ENCODE peak calls at places on chromosome 4, in eight cellular contexts. Z is upper lobe of left lung, K is body of pancreas, C is Peyer's patch, S is esophagus muscularis mucosa, D is uterus, B is thyroid gland, L is adrenal gland. I is an unnamed sample.
A peak's percentile ranks its signal among the peaks of the same experiment; 100 is the strongest.

GRCh38 chr4:99506781-99507180 is 4.0 kb upstream of the C4orf17 start:
- DNase-seq in B (no peak), L (no peak), C (no peak), D (no peak), S (no peak), Z (no peak), K (no peak), I (no peak)

GRCh38 chr4:15659768-15660394 is 4.7 kb upstream of the FBXL5 start:
- DNase-seq in S (no peak), C (no peak), Z (peak; percentile 53), K (no peak), D (no peak), B (no peak), L (peak; percentile 44), I (no peak)

GRCh38 chr4:127624176-127624575 is 8.6 kb upstream of the INTU start:
- DNase-seq in K (no peak), Z (no peak), L (no peak), C (no peak), S (no peak), D (no peak), B (no peak), I (no peak)

GRCh38 chr4:138175337-138175794 is 66.8 kb downstream of the SLC7A11 start:
- DNase-seq in K (peak; percentile 67), D (no peak), L (no peak), C (no peak), B (peak; percentile 50), S (no peak), Z (no peak), I (no peak)

GRCh38 chr4:186144180-186144579 is 39.7 kb downstream of the FAM149A start:
- DNase-seq in D (peak; percentile 40), S (no peak), L (peak; percentile 46), C (no peak), B (peak; percentile 28), Z (no peak), K (peak; percentile 43), I (no peak)

GRCh38 chr4:673349-674091 is 556 bp downstream of the ATP5ME start:
- DNase-seq in C (no peak), D (no peak), B (peak; percentile 34), K (no peak), S (no peak), Z (no peak), L (peak; percentile 63), I (no peak)

GRCh38 chr4:129131343-129131742 is 35.4 kb downstream of the C4orf33 start:
- DNase-seq in S (no peak), B (no peak), L (no peak), Z (no peak), K (no peak), D (no peak), C (no peak), I (no peak)

GRCh38 chr4:186151499-186151898 is 39.9 kb upstream of the CYP4V2 start:
- DNase-seq in D (no peak), C (no peak), B (no peak), S (no peak), Z (no peak), K (no peak), L (no peak), I (no peak)

GRCh38 chr4:7660640-7661039 is 225.9 kb upstream of the PSAPL1 start:
- DNase-seq in B (no peak), S (no peak), D (no peak), L (no peak), Z (no peak), K (no peak), C (no peak), I (no peak)

GRCh38 chr4:64682946-64683345 is 273.7 kb upstream of the TECRL start:
- DNase-seq in Z (no peak), L (no peak), C (no peak), D (no peak), S (no peak), B (no peak), K (no peak), I (no peak)

GRCh38 chr4:143399113-143399949 is 62.7 kb downstream of the GAB1 start:
- DNase-seq in C (no peak), B (no peak), L (no peak), D (no peak), S (no peak), K (no peak), Z (no peak), I (no peak)

GRCh38 chr4:73308286-73308685 is 49.7 kb upstream of the ANKRD17 start:
- DNase-seq in C (no peak), L (no peak), Z (no peak), D (no peak), S (no peak), K (no peak), B (no peak), I (no peak)

GRCh38 chr4:31104033-31104432 is 383.9 kb downstream of the PCDH7 start:
- DNase-seq in Z (no peak), L (no peak), C (no peak), B (no peak), D (no peak), K (no peak), S (no peak), I (no peak)

GRCh38 chr4:31104596-31104995 is 384.4 kb downstream of the PCDH7 start:
- DNase-seq in B (no peak), K (peak; percentile 49), L (no peak), D (no peak), C (no peak), S (no peak), Z (no peak), I (no peak)

GRCh38 chr4:31106419-31106818 is 386.2 kb downstream of the PCDH7 start:
- DNase-seq in Z (no peak), D (no peak), K (no peak), C (no peak), L (no peak), B (no peak), S (no peak), I (no peak)

GRCh38 chr4:31108762-31109161 is 388.6 kb downstream of the PCDH7 start:
- DNase-seq in Z (no peak), B (no peak), S (no peak), D (no peak), C (no peak), K (no peak), L (no peak), I (no peak)

DNA sequence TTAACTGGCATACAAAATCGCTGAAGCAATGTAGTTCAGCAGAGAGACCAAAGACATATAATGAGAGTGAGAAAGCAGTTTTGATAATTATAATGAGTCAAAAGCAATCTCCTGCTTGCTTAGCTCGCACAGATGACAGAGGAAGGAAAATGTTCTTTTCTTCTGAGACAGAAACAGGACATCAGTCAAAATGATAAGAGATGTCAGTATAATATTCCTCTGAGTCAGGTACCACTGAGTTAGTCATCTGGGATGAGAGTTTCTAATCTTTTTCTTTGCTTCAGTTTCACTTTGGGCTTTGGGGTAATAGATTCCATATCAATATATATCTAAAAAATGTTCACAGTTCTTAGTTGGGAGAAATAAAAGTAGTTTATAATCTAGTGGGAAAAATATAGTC is 387.2 kb downstream of the PCDH7 start:
- DNase-seq in L (no peak), S (no peak), Z (no peak), D (no peak), K (no peak), C (no peak), B (no peak), I (no peak)
- TF ChIP-seq POLR2A in L (no peak), S (no peak), Z (no peak), D (no peak), K (no peak), C (no peak), B (no peak), I (no peak)

GRCh38 chr4:184808719-184809062 is 17.1 kb downstream of the ACSL1 start:
- DNase-seq in Z (no peak), C (no peak), D (no peak), K (no peak), B (no peak), L (no peak), S (no peak), I (no peak)

GRCh38 chr4:184812181-184812542 is 13.6 kb downstream of the ACSL1 start:
- DNase-seq in S (no peak), K (no peak), L (no peak), B (no peak), C (no peak), Z (no peak), D (no peak), I (no peak)

GRCh38 chr4:184811484-184812180 is 14.1 kb downstream of the ACSL1 start:
- DNase-seq in L (no peak), Z (peak; percentile 80), K (no peak), S (no peak), B (no peak), C (no peak), D (peak; percentile 52), I (no peak)

GRCh38 chr4:184812651-184813181 is 13.1 kb downstream of the ACSL1 start:
- DNase-seq in B (no peak), S (no peak), D (no peak), Z (no peak), K (no peak), C (no peak), L (no peak), I (no peak)

DNA sequence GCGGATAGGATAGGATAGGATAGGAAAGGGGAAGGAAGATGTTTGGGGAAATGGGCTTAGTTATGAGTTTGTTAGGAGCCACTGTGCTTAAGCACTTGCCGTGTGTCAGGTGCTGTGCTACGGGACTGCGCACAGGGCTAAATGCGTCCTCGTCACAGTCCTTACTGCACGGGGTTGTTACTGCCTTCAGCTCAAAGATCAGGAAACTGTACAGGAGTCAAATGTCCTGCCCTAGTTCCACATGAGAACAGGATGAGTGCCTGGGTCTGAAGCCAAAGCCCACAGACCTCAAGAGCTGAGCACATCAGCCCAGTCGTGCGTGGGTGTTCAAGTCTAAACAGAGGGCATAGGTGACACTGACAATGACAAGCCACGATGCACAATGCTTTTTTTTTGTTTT is 15.0 kb downstream of the ACSL1 start:
- DNase-seq in K (no peak), C (no peak), S (no peak), D (no peak), L (no peak), B (peak; percentile 40), Z (peak; percentile 60), I (peak; percentile 93)
- TF ChIP-seq POLR2A in K (peak; percentile 13), C (no peak), S (no peak), D (no peak), L (no peak), B (no peak), Z (no peak), I (no peak)

GRCh38 chr4:123659759-123660158 is 263.2 kb downstream of the SPRY1 start:
- DNase-seq in L (no peak), Z (no peak), C (no peak), D (no peak), K (no peak), S (no peak), B (no peak), I (no peak)
- TF ChIP-seq POLR2A in L (no peak), Z (no peak), C (no peak), D (no peak), K (no peak), S (no peak), B (no peak), I (no peak)

DNA sequence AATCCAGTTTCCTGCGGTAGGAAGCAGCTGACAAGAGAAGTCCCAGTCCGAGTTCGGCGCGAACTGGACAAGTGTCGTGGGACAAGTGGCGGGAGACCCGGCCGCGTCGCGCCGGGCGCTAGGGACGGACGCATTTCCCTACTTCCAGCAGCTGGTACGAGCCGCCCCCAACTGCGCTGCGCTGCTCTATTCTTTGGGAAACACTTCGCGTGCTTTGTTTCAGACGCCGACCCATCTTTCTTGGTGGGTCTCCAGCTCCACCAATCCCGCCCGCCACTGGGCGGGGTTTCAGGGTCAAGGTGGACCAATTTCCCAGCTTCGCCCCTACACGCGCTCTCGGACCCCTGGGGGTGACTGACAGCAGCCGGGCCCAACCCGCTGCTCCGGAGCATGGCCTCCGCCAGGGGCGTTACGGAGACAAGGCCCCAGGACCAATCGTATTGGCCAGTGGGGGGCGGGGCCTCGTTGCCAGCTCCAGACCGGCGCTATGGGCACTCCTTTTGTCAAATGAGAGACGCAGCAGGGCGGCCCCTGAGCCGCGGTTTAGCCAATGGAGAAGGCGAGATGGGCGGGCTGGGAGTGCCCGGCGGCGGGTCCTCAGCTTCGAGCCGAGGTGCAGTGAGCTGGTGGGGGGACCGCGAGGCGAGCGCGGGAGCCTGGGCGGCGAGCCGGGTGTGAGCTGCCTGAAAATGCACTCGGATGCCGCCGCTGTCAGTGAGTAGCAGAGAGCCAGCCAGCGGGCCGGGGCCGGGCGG is at the start of gene DCUN1D4:
- DNase-seq in L (peak; percentile 100), B (peak; percentile 100), S (peak; percentile 100), K (peak; percentile 100), Z (peak; percentile 100), D (peak; percentile 100), C (peak; percentile 99), I (peak; percentile 100)
- TF ChIP-seq POLR2A in L (peak; percentile 84), B (peak; percentile 83), S (peak; percentile 69), K (peak; percentile 78), Z (no peak), D (peak; percentile 76), C (peak; percentile 56), I (peak; percentile 89)